ENCODE peak calls at places on chromosome 9, in five cellular contexts. N is Peyer's patch, M is spleen, Q is heart left ventricle, T is PC-9. O is an unnamed sample.

GRCh38 chr9:104009853-104010252 is 84.3 kb upstream of the SMC2 start:
- DNase-seq in M (no peak), Q (no peak), T (no peak), N (no peak), O (no peak)

GRCh38 chr9:134670042-134670525 is 28.5 kb downstream of the COL5A1 start:
- DNase-seq in Q (no peak), T (peak), N (no peak), M (no peak), O (no peak)

GRCh38 chr9:129068110-129068509 is 12.8 kb upstream of the DOLPP1 start:
- DNase-seq in T (peak), M (no peak), N (no peak), Q (no peak), O (no peak)

GRCh38 chr9:105053209-105053652 is 125.3 kb upstream of the ABCA1 start:
- DNase-seq in M (no peak), Q (peak), T (peak), N (no peak), O (peak)

GRCh38 chr9:108911820-108912219 is 22.1 kb downstream of the ELP1 start:
- DNase-seq in N (no peak), T (no peak), M (no peak), Q (no peak), O (no peak)

GRCh38 chr9:31996331-31996730 is 388.1 kb upstream of the ACO1 start:
- DNase-seq in M (no peak), Q (no peak), N (no peak), T (no peak), O (no peak)

GRCh38 chr9:133188843-133189180 is 20.2 kb downstream of the OBP2B start:
- DNase-seq in N (no peak), Q (no peak), T (no peak), M (no peak), O (no peak)

GRCh38 chr9:69465473-69465872 is 140.5 kb downstream of the ENTREP1 start:
- DNase-seq in Q (no peak), M (no peak), N (no peak), T (no peak), O (no peak)

GRCh38 chr9:77457916-77458592 is 190.1 kb downstream of the GNA14 start:
- DNase-seq in T (peak), Q (no peak), M (peak), N (peak), O (peak)

GRCh38 chr9:70696694-70697335 is 282.4 kb upstream of the KLF9 start:
- DNase-seq in M (no peak), T (no peak), N (no peak), Q (no peak), O (no peak)

DNA sequence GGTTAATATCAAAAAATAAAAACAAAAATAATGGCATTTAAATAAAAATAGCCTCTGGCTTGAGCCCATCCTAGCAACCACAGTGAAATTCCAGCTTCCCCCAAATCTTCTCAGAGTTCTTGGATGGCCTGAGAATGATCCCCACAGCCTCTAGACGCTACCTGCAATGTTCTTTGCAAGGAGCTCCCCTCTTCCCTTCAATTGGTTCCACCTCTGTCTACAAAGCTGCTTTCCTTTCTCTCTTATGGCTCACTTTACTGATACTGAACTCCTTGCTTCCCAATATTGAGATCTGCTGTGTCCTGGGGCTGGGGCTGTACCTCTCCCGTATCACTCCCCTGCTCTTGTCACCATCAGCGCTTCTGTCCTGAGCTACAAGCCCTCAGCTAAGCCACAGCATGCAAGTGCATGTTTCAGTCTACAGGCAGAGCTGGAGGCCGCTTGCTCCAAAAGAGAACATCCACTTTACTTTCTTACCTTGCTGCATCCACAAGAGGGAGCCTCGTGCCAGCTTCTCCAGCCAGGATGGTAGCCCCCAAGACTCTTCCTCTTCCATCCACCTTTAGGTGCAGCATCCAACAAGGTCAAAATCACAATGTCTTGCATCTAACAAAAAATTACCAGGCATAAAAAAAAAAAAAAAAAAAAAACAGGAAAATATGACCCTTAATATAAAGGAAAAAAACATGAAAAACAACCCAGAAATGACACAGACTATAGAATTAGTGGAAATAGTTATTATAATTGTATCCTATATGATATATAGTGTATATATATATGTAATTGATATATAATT is 57.4 kb upstream of the PRSS3 start:
- DNase-seq in T (peak), N (peak), Q (no peak), M (no peak), O (peak)
- TF ChIP-seq CTCF in T (peak), N (peak), Q (peak), M (no peak), O (peak)

GRCh38 chr9:124062172-124062571 is 50.6 kb downstream of the LHX2 start:
- DNase-seq in N (no peak), T (no peak), Q (no peak), M (no peak), O (no peak)
- TF ChIP-seq CTCF in N (no peak), T (peak), Q (no peak), M (no peak), O (no peak)

GRCh38 chr9:72364679-72365524 is at the start of gene ZFAND5:
- DNase-seq in T (peak), Q (peak), N (peak), M (peak), O (peak)
- TF ChIP-seq CTCF in T (no peak), Q (no peak), N (no peak), M (peak), O (no peak)

GRCh38 chr9:17614929-17615328 is 36.1 kb downstream of the SH3GL2 start:
- DNase-seq in M (no peak), T (no peak), Q (no peak), N (no peak), O (no peak)
- TF ChIP-seq CTCF in M (no peak), T (no peak), Q (no peak), N (no peak), O (no peak)

DNA sequence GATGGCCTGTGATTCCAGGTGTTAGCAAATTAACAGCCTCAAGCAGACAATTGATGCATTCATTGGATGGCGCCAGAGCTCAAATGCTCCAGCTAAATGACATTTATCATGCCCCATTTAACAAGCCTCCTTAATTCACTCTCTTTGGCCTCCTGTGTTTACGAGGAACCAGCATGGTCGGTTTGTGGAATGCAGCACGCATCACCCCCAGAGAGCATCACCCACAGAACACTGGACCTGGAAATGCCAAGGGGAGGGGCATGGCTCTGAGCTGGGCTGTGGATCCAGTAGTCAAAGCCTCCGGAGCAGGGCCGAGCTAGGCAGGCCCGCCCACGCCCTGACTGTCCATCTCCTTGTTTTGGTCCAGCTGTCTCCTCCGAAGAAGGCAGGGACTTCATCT is 434.0 kb downstream of the GADD45G start:
- DNase-seq in M (peak), N (no peak), Q (no peak), T (no peak), O (no peak)
- TF ChIP-seq CTCF in M (no peak), N (no peak), Q (no peak), T (no peak), O (no peak)

GRCh38 chr9:38125889-38126288 is 56.9 kb upstream of the SHB start:
- DNase-seq in M (no peak), T (no peak), Q (no peak), N (no peak), O (no peak)
- TF ChIP-seq CTCF in M (no peak), T (no peak), Q (no peak), N (no peak), O (no peak)

GRCh38 chr9:114883709-114884108 is 46.7 kb downstream of the TNFSF8 start:
- DNase-seq in Q (no peak), N (no peak), T (no peak), M (no peak), O (no peak)

GRCh38 chr9:114884787-114885452 is 45.5 kb downstream of the TNFSF8 start:
- DNase-seq in Q (no peak), M (no peak), T (no peak), N (peak), O (peak)

GRCh38 chr9:114880276-114880891 is 50.0 kb downstream of the TNFSF8 start:
- DNase-seq in T (no peak), M (no peak), N (no peak), Q (no peak), O (no peak)

DNA sequence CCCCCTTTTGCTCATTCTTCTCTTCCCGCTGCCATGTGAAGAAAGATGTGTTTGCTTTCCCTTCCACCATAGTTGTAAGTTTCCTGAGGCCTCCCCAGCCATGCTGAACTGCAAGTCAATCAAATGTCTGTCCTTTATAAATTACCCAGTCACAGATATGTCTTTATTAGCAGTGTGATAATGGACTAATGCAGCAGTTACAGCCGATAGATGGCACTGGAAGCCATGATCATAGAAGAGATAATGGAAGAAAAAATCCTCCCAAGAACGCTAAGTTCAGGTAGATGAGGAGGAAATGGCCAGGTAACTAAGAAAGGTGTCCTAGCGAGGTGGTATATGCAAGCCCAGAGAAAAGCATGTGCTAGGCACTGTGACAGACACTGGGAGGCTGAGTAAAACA is 51.2 kb downstream of the TNFSF8 start:
- DNase-seq in Q (no peak), N (no peak), M (no peak), T (no peak), O (no peak)
- TF ChIP-seq CTCF in Q (no peak), N (no peak), M (no peak), T (no peak), O (no peak)

DNA sequence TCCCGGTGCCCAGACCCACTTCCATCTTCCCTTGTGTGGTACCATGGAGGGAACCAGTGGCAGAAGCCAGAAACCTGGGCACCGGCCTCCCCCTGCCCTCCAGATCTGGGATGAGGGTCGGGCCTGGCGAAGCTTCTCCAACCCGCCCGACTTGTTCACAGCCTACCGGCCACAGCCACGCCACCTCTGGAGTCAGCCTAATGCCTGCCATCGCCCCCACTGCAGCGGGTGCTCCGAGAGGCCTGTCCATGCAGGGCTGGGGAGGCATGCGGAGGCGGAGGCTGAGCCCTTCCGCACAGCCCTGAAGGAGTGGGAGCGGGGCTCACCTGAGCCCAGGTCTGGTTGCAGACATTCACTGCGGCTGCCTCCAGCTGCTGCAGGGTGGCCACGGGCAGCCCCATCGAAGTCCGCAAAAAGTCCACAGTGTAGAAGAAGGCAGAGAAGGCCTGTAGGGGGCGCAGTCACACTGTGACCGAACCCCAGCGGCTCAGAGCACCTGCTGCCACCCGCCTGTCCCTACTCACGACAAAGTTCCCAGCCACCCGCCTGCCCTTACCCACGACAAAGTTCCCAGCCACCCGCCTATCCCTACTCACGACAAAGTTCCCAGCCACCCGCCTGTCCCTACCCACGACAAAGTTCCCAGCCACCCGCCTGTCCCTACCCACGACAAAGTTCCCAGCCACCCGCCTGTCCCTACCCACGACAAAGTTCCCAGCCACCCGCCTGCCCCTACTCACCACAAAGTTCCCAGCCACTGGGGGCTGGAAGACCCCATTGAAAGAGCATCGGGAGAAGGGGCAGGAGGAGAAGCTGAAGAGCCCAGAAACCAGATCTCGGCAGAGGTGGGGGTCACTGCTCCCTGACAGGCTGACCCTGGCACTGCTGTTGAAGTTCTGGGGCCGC is 3.8 kb upstream of the NPDC1 start:
- DNase-seq in T (no peak), Q (no peak), M (no peak), N (peak), O (no peak)
- TF ChIP-seq CTCF in T (peak), Q (peak), M (peak), N (peak), O (no peak)

DNA sequence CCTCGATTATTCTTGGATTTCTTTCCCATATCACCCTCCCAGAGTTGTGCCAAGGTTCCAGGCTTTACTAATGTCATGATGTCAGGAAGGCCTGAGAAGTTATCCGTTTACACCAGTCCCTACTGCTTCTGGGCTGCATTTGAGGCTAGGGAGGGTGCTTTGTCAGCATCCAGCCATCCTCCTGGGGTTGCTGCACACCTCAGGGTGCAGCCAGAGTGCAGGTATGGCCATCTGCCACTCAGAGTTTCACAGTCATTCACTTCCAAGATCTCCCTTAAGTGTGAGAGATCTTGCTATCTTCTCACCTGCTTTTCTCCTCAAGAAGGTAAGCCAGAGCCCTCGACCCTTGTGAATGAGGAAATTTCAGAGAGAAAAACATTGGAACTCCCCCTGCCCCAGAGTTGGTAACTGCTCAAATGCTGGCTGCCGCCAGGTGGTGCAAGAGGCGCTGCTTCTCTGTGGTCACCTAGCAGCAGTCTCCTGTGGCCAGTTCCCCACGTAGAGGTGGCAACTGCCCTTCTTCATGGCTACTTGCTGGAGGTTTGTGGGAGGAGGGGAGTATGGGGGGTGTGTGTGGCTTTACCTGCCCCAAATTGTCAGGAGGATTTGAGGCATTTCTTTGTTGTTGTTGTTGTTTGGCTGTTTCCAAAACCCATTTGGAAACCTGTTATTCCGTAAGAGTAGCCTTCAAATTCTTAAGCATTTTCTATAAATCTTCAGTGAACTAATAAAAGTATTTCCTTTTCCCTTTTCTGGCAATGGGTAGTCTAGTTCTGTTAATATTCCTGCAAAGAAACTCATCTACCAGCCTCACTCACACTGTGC is 259.6 kb upstream of the DMRT1 start:
- DNase-seq in M (no peak), Q (no peak), N (no peak), T (no peak), O (peak)
- TF ChIP-seq CTCF in M (no peak), Q (no peak), N (peak), T (peak), O (peak)

GRCh38 chr9:80841888-80842287 is 847.5 kb downstream of the TLE1 start:
- DNase-seq in N (no peak), Q (no peak), T (no peak), M (no peak), O (no peak)
- TF ChIP-seq CTCF in N (no peak), Q (no peak), T (no peak), M (no peak), O (no peak)

O was measured in Calu3.